ENCODE peak calls at places on chromosomes 6 and 20, in seven cellular contexts. A, Y, U, G, T, Z and J are unnamed samples.
A peak's percentile ranks its signal among the peaks of the same experiment; 100 is the strongest.

GRCh38 chr6:160069050-160069454 is 52.6 kb upstream of the SLC22A1 start:
- DNase-seq in A (no peak), Y (no peak), U (no peak), G (no peak), T (no peak), Z (no peak), J (no peak)

GRCh38 chr6:148747145-148747492 is 289 bp downstream of the UST start:
- DNase-seq in A (no peak), Y (no peak), U (no peak), G (peak; percentile 54), T (peak; percentile 45), Z (peak; percentile 78), J (no peak)

GRCh38 chr6:33599413-33599911 is 19.4 kb upstream of the BAK1 start:
- DNase-seq in A (no peak), Y (peak; percentile 80), U (no peak), G (no peak), T (no peak), Z (no peak), J (no peak)

GRCh38 chr6:133340557-133340956 is 99.4 kb downstream of the EYA4 start:
- DNase-seq in A (no peak), Y (no peak), U (no peak), G (no peak), T (no peak), Z (no peak), J (no peak)

GRCh38 chr6:14804444-14805210 is 441.2 kb upstream of the JARID2 start:
- DNase-seq in A (no peak), Y (peak; percentile 65), U (no peak), G (peak; percentile 90), T (peak; percentile 91), Z (peak; percentile 90), J (peak; percentile 87)

GRCh38 chr6:68229566-68229965 is 405.5 kb upstream of the ADGRB3 start:
- DNase-seq in A (no peak), Y (no peak), U (no peak), G (no peak), T (no peak), Z (no peak), J (no peak)

GRCh38 chr6:118574051-118574865 is 26.2 kb downstream of the PLN start:
- DNase-seq in A (no peak), Y (no peak), U (no peak), G (no peak), T (no peak), Z (no peak), J (no peak)

GRCh38 chr6:32785781-32786533 is 22.6 kb upstream of the HLA-DQB2 start:
- DNase-seq in A (no peak), Y (peak; percentile 59), U (no peak), G (peak; percentile 38), T (no peak), Z (no peak), J (no peak)

GRCh38 chr6:45377041-45377554 is 636 bp downstream of the SUPT3H start:
- DNase-seq in A (no peak), Y (peak; percentile 46), U (no peak), G (peak; percentile 84), T (no peak), Z (no peak), J (no peak)

GRCh38 chr20:37669062-37669772 is 24.6 kb upstream of the CTNNBL1 start:
- DNase-seq in A (peak; percentile 19), Y (no peak), U (no peak), G (no peak), T (no peak), Z (no peak), J (no peak)

GRCh38 chr6:80605165-80605989 is 498.9 kb downstream of the BCKDHB start:
- DNase-seq in A (no peak), Y (peak; percentile 76), U (no peak), G (no peak), T (no peak), Z (no peak), J (no peak)

GRCh38 chr6:132843316-132844040 is 29.1 kb downstream of the RPS12 start:
- DNase-seq in A (no peak), Y (no peak), U (no peak), G (no peak), T (no peak), Z (no peak), J (no peak)

GRCh38 chr20:62736407-62737071 is 27.9 kb downstream of the NTSR1 start:
- DNase-seq in A (no peak), Y (no peak), U (no peak), G (no peak), T (no peak), Z (no peak), J (no peak)

GRCh38 chr20:44720994-44721784 is 6.0 kb downstream of the CCN5 start:
- DNase-seq in A (no peak), Y (no peak), U (no peak), G (no peak), T (peak; percentile 16), Z (peak; percentile 39), J (no peak)

GRCh38 chr6:105484238-105485161 is 81.6 kb upstream of the PREP start:
- DNase-seq in A (no peak), Y (peak; percentile 68), U (no peak), G (no peak), T (no peak), Z (no peak), J (no peak)

GRCh38 chr6:36933102-36933501 is 21.4 kb upstream of the PI16 start:
- DNase-seq in A (no peak), Y (no peak), U (no peak), G (no peak), T (no peak), Z (no peak), J (no peak)

GRCh38 chr6:142884214-142885035 is 60.6 kb downstream of the HIVEP2 start:
- DNase-seq in A (no peak), Y (no peak), U (no peak), G (no peak), T (no peak), Z (no peak), J (no peak)

GRCh38 chr6:112007805-112008204 is 46.1 kb upstream of the CCN6 start:
- DNase-seq in A (no peak), Y (no peak), U (no peak), G (no peak), T (no peak), Z (no peak), J (no peak)